ENCODE peak calls at places on chromosomes 11 and 22, in four cellular contexts. Q is C1 segment of cervical spinal cord; B is NCI-H1417; L is CD8-positive, alpha-beta T cell. T is an unnamed sample.

GRCh38 chr11:86688398-86689179 is 16.2 kb upstream of the ME3 start:
- DNase-seq in Q (no peak), B (no peak), L (no peak), T (no peak)

GRCh38 chr11:68584097-68584496 is 100.2 kb upstream of the GAL start:
- DNase-seq in Q (no peak), B (no peak), L (peak), T (peak)

GRCh38 chr11:73139476-73140198 is 2.5 kb downstream of the FCHSD2 start:
- DNase-seq in Q (no peak), B (no peak), L (no peak), T (no peak)

GRCh38 chr11:58861533-58861932 is 17.0 kb upstream of the GLYATL2 start:
- DNase-seq in Q (no peak), B (no peak), L (no peak), T (no peak)

GRCh38 chr11:100815787-100816330 is 128.8 kb downstream of the ARHGAP42 start:
- DNase-seq in Q (no peak), B (no peak), L (no peak), T (no peak)

GRCh38 chr22:46569848-46570695 is 32.7 kb upstream of the CELSR1 start:
- DNase-seq in Q (no peak), B (no peak), L (no peak), T (no peak)

GRCh38 chr11:29272019-29272654 is 744.7 kb downstream of the KCNA4 start:
- DNase-seq in Q (no peak), B (no peak), L (no peak), T (no peak)

GRCh38 chr11:12756101-12756500 is 81.9 kb downstream of the TEAD1 start:
- DNase-seq in Q (no peak), B (peak), L (no peak), T (no peak)

GRCh38 chr11:80502511-80502910 is 1061.7 kb upstream of the TENM4 start:
- DNase-seq in Q (no peak), B (no peak), L (no peak), T (no peak)

GRCh38 chr11:103325686-103326069 is 216.5 kb downstream of the DYNC2H1 start:
- DNase-seq in Q (no peak), B (no peak), L (no peak), T (no peak)

GRCh38 chr22:17955611-17956379 is 68.6 kb downstream of the MICAL3 start:
- DNase-seq in Q (peak), B (no peak), L (no peak), T (no peak)

GRCh38 chr11:121063728-121064127 is 37.3 kb upstream of the TECTA start:
- DNase-seq in Q (no peak), B (no peak), L (no peak), T (no peak)

GRCh38 chr11:131868769-131869482 is 498.5 kb downstream of the NTM start:
- DNase-seq in Q (no peak), B (no peak), L (no peak), T (no peak)

GRCh38 chr11:126265801-126266200 is 2.9 kb downstream of the SRPRA start:
- DNase-seq in Q (no peak), B (no peak), L (no peak), T (no peak)

GRCh38 chr11:44319552-44320288 is 9.8 kb upstream of the ALX4 start:
- DNase-seq in Q (no peak), B (no peak), L (no peak), T (no peak)

GRCh38 chr22:20027966-20028854 is 7.3 kb downstream of the TANGO2 start:
- DNase-seq in Q (no peak), B (no peak), L (no peak), T (no peak)

GRCh38 chr11:128187829-128188228 is 399.5 kb downstream of the ETS1 start:
- DNase-seq in Q (no peak), B (no peak), L (no peak), T (no peak)

GRCh38 chr11:70906101-70906500 is 346.3 kb downstream of the SHANK2 start:
- DNase-seq in Q (no peak), B (no peak), L (no peak), T (no peak)

T was measured in activated gamma-delta T cell treated with anti-CD3 and anti-CD28 coated beads, Interleukin-2, amount 50 U/mL, for 16 hours.